ENCODE peak calls at places on chromosomes 16 and 17, in eight cellular contexts. C, T, M, X, Q, Z, U and O are unnamed samples.

GRCh38 chr17:15456972-15457722 is 10.3 kb downstream of the CDRT4 start:
- DNase-seq in M (no peak), C (peak), T (peak), Z (peak), U (peak), Q (peak), X (peak), O (no peak)

GRCh38 chr17:55237826-55238196 is 26.9 kb upstream of the HLF start:
- DNase-seq in C (no peak), U (no peak), M (no peak), T (no peak), Q (no peak), X (no peak), Z (no peak), O (no peak)

GRCh38 chr17:74757502-74757901 is 9.1 kb downstream of the NHERF1 start:
- DNase-seq in T (no peak), Z (no peak), Q (no peak), C (no peak), X (no peak), M (peak), U (no peak), O (no peak)

GRCh38 chr17:45260204-45260783 is 1.6 kb downstream of the SPATA32 start:
- DNase-seq in X (no peak), Z (no peak), M (no peak), T (no peak), C (no peak), Q (no peak), U (no peak), O (no peak)

GRCh38 chr17:73743802-73744201 is 99.6 kb upstream of the SDK2 start:
- DNase-seq in M (no peak), Q (no peak), Z (no peak), C (no peak), X (no peak), T (no peak), U (no peak), O (no peak)

GRCh38 chr17:44642861-44643260 is 13.4 kb upstream of the MEIOC start:
- DNase-seq in Z (no peak), T (no peak), U (no peak), C (no peak), Q (no peak), X (no peak), M (no peak), O (no peak)

GRCh38 chr17:75277664-75278071 is 6.6 kb upstream of the MIF4GD start:
- DNase-seq in Z (no peak), M (no peak), C (peak), T (no peak), Q (peak), X (no peak), U (no peak), O (no peak)

GRCh38 chr17:16465861-16466338 is 26.1 kb downstream of the LRRC75A start:
- DNase-seq in Q (no peak), X (no peak), U (no peak), T (no peak), C (no peak), M (peak), Z (no peak), O (no peak)

GRCh38 chr17:17497845-17498520 is 1.8 kb upstream of the RASD1 start:
- DNase-seq in T (no peak), M (no peak), U (no peak), C (no peak), Z (no peak), X (peak), Q (no peak), O (no peak)

GRCh38 chr17:28896884-28897768 is at the start of gene FLOT2:
- DNase-seq in U (peak), X (peak), C (peak), Z (peak), M (peak), Q (peak), T (peak), O (peak)

GRCh38 chr17:7651959-7652658 is 1.4 kb downstream of the ATP1B2 start:
- DNase-seq in M (no peak), T (no peak), X (no peak), Q (no peak), C (no peak), U (peak), Z (no peak), O (no peak)

GRCh38 chr17:7654832-7655540 is 4.3 kb downstream of the ATP1B2 start:
- DNase-seq in M (no peak), U (no peak), Q (no peak), Z (no peak), T (no peak), X (no peak), C (peak), O (no peak)

GRCh38 chr17:7655541-7655840 is 4.8 kb downstream of the ATP1B2 start:
- DNase-seq in U (no peak), M (no peak), T (no peak), C (no peak), Z (no peak), X (no peak), Q (no peak), O (no peak)

GRCh38 chr17:7652659-7653343 is 2.1 kb downstream of the ATP1B2 start:
- DNase-seq in C (no peak), X (no peak), Z (no peak), U (no peak), Q (no peak), T (no peak), M (no peak), O (no peak)

DNA sequence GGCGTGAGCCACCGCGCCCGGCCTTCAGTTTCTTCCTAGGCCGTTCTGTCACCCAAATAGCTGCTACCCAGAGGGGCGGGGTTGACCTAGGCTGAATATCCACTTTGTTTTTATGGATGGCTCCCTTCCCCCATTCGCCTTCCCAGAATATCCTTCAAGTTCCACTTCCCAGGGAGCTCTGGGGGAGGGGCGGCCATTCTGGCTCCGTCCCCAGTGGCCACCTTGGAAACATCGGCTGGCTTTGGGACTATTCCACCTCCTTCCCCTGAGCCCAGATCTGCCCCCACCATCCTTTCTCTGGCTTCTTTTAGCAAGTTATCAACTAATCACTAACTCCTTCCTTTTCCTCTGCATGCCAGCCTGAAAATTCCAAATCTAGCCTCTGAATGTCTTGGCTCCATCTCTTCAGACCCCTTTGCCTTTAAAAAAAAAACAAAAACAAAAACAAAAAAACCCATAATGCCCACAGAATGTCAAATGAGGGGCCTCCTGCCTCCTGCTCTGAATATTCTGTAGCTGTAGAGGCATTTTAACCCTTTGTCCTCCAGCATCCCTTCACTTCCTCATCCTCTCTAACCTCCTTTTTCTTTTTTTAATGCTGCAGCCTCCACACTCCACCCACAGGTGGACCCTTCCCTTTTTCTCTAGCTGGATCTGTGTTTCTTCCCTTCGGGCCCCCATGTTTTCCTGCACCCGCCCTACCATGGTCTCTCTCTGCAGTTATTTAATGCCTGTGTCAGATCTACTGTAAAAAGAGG is 6.4 kb downstream of the ATP1B2 start:
- DNase-seq in M (no peak), Z (no peak), T (peak), C (no peak), X (peak), U (peak), Q (no peak), O (no peak)
- TF ChIP-seq CTCF in M (no peak), Z (no peak), T (no peak), C (no peak), X (peak), U (no peak), Q (no peak), O (no peak)

GRCh38 chr16:57791903-57792461 is 10.3 kb downstream of the KIFC3 start:
- DNase-seq in Z (no peak), C (no peak), T (no peak), U (no peak), Q (no peak), M (no peak), X (no peak), O (no peak)
- H3K27ac ChIP-seq in Z (no peak), C (no peak), T (no peak), U (no peak), Q (no peak), M (no peak), X (no peak), O (peak)

GRCh38 chr17:4601326-4601725 is 17.0 kb downstream of the SMTNL2 start:
- DNase-seq in Q (no peak), C (no peak), U (no peak), M (no peak), Z (no peak), X (no peak), T (no peak), O (no peak)

GRCh38 chr17:4602041-4602440 is 17.7 kb downstream of the SMTNL2 start:
- DNase-seq in Z (no peak), C (no peak), T (no peak), U (no peak), M (no peak), Q (no peak), X (no peak), O (no peak)

GRCh38 chr17:4607261-4607731 is 23.0 kb downstream of the SMTNL2 start:
- DNase-seq in U (peak), Q (no peak), M (no peak), X (no peak), T (no peak), Z (no peak), C (no peak), O (no peak)

GRCh38 chr17:4605826-4606225 is 21.5 kb downstream of the SMTNL2 start:
- DNase-seq in X (no peak), U (peak), T (peak), M (no peak), Z (no peak), C (peak), Q (no peak), O (no peak)

DNA sequence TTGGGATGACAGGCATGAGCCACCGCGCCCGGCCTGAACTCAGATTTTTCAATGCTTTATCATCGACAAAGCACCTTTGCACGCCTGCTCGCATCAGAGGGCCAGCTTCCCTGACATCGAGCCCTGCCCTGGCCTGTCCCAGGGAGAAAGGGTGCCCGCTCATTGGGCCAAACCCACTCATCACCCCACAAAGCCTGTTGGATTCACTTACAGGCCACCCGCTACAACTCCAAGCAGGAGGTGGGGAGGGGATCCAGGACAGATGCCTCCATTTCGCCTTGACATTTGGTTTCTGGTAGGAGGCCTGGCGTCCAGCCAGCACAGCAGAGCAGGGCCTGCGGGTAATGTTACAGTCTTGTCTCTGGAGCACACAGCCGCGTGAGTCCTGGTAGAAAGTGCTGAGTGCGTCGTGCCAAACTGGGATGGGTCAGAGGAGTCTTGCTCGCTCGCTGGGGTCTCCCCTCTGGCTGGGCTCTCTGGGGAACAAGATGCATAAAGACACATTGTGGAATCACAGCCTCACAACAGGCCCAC is 19.8 kb downstream of the SMTNL2 start:
- DNase-seq in T (peak), U (peak), C (peak), X (no peak), Z (no peak), M (peak), Q (no peak), O (no peak)
- H3K4me3 ChIP-seq in T (no peak), U (no peak), C (no peak), X (no peak), Z (no peak), M (no peak), Q (no peak), O (no peak)

DNA sequence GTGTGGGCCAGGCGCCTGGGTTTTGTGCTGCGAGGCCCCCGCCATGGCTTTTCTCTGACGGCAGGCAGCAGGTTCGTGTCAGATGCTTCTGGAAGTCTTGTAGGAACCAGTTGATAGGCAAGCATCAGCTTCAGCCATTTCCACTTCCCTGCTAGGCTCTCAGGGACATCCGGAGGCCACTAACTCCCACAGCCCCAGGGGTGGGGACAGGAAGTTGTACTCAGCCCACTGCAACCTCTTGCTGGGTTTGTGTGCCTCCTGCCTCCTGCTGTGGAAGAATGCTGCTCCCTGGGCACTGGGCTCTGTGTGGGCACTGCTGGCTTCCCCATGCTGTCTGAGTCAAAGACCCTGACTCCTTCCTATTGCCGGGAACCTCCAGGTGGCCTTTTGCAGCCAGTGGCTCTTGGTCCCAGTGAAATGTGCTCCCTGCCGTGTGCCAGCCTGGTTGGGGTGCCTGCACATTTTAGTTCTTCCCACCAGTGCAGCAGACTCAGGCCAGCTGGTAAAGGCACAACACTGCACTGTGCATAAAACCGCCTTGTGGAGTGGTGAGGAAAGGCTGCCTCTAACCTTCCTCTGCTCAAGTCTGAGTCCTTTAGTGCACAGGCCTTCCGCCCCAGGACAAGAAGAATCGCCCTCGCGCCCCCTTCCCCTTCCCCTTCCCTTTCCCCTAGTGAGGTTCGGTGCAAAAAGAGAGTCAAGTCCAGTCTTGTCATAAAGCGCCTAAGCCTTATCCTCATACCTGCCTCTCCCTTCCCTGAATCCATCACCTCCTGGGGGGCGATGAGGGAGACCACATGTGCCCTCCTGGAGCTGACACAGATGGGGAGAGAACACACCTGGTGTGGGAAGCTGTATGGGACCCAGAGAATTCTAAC is 16.6 kb downstream of the LDHD start:
- DNase-seq in Q (no peak), Z (no peak), T (no peak), M (no peak), X (no peak), U (no peak), C (no peak), O (no peak)
- TF ChIP-seq CTCF in Q (no peak), Z (no peak), T (no peak), M (no peak), X (no peak), U (no peak), C (no peak), O (no peak)